ENCODE peak calls at places on chromosomes 11 and 22, in ten cellular contexts. S, T, J, W, V, A, Y, Z, H and B are unnamed samples.

GRCh38 chr11:91244921-91245320 is 979.7 kb upstream of the FAT3 start:
- DNase-seq in Y (no peak), H (no peak), A (no peak), S (no peak), T (no peak), Z (no peak), V (no peak), W (no peak), J (no peak), B (no peak)

GRCh38 chr22:50302041-50302541 is 5.4 kb downstream of the PLXNB2 start:
- DNase-seq in H (no peak), T (no peak), Z (no peak), S (no peak), W (peak; percentile 65), A (no peak), V (no peak), Y (peak; percentile 62), J (no peak), B (peak; percentile 56)

GRCh38 chr11:118715837-118716260 is 36.4 kb upstream of the TREH start:
- DNase-seq in W (no peak), H (no peak), Z (no peak), J (no peak), S (no peak), Y (no peak), T (no peak), V (no peak), A (no peak), B (no peak)

GRCh38 chr11:8267831-8268529 is 4.3 kb upstream of the LMO1 start:
- DNase-seq in W (no peak), H (no peak), Y (no peak), T (no peak), Z (no peak), J (no peak), A (no peak), V (no peak), S (no peak), B (no peak)

GRCh38 chr11:100220801-100221200 is 466.3 kb upstream of the ARHGAP42 start:
- DNase-seq in J (no peak), A (no peak), S (no peak), V (no peak), W (no peak), H (no peak), T (no peak), Z (no peak), Y (no peak), B (no peak)

GRCh38 chr11:103339485-103339857 is 230.2 kb downstream of the DYNC2H1 start:
- DNase-seq in J (no peak), S (no peak), Y (no peak), V (no peak), H (no peak), Z (no peak), A (no peak), T (no peak), W (no peak), B (no peak)

GRCh38 chr11:26025680-26026079 is 306.2 kb upstream of the ANO3 start:
- DNase-seq in W (no peak), A (no peak), Z (no peak), H (no peak), T (no peak), S (no peak), Y (peak; percentile 7), J (peak; percentile 5), V (no peak), B (no peak)

GRCh38 chr11:6755303-6755952 is 16.3 kb downstream of the OR2AG2 start:
- DNase-seq in Z (no peak), W (peak; percentile 10), T (peak; percentile 62), J (peak; percentile 43), H (no peak), A (no peak), S (no peak), V (no peak), Y (peak; percentile 24), B (peak; percentile 41)

GRCh38 chr11:62726156-62727006 is 876 bp downstream of the HNRNPUL2 start:
- DNase-seq in J (no peak), Z (peak; percentile 12), S (peak; percentile 17), V (no peak), T (no peak), A (no peak), Y (no peak), W (no peak), H (peak; percentile 10), B (no peak)

GRCh38 chr11:2143652-2144548 is 4.7 kb upstream of the IGF2 start:
- DNase-seq in Y (no peak), V (no peak), H (no peak), W (no peak), J (no peak), A (no peak), Z (no peak), S (no peak), T (no peak), B (no peak)

GRCh38 chr11:6587360-6587953 is 16.0 kb downstream of the RRP8 start:
- DNase-seq in V (no peak), H (no peak), S (no peak), W (no peak), Y (no peak), J (no peak), A (peak; percentile 56), Z (no peak), T (no peak), B (no peak)

GRCh38 chr11:65719887-65720236 is 736 bp downstream of the RNASEH2C start:
- DNase-seq in S (no peak), A (peak; percentile 55), Y (peak; percentile 36), J (peak; percentile 29), W (no peak), H (no peak), T (peak; percentile 24), Z (peak; percentile 29), V (no peak), B (peak; percentile 60)